ENCODE peak calls at places on chromosome 19, in seven cellular contexts. Q is fibroblast of mammary gland, S is sigmoid colon, J is tibial nerve, H is psoas muscle, U is cardiac muscle cell, T is MM.1S. W is an unnamed sample.

GRCh38 chr19:45842198-45842597 is 20.7 kb downstream of the SYMPK start:
- DNase-seq in Q (no peak), S (no peak), J (no peak), H (peak), U (no peak), T (no peak), W (no peak)

GRCh38 chr19:56142087-56142787 is 1.1 kb downstream of the ZNF444 start:
- DNase-seq in Q (no peak), S (no peak), J (no peak), H (no peak), U (no peak), T (no peak), W (no peak)

GRCh38 chr19:43469160-43469480 is 3.7 kb upstream of the LYPD3 start:
- DNase-seq in Q (no peak), S (no peak), J (no peak), H (no peak), U (no peak), T (no peak), W (no peak)

GRCh38 chr19:38721977-38722773 is 22.1 kb downstream of the CAPN12 start:
- DNase-seq in Q (no peak), S (no peak), J (peak), H (no peak), U (peak), T (no peak), W (no peak)

GRCh38 chr19:13842294-13843103 is 34.4 kb upstream of the NANOS3 start:
- DNase-seq in Q (peak), S (peak), J (peak), H (peak), U (peak), T (peak), W (peak)

GRCh38 chr19:41795031-41795461 is 1.3 kb upstream of the CEACAM3 start:
- DNase-seq in Q (peak), S (no peak), J (peak), H (no peak), U (peak), T (peak), W (peak)

GRCh38 chr19:2887391-2887914 is 13.3 kb upstream of the ZNF57 start:
- DNase-seq in Q (peak), S (no peak), J (peak), H (no peak), U (peak), T (peak), W (peak)

GRCh38 chr19:3932931-3933810 is at the start of gene NMRK2:
- DNase-seq in Q (no peak), S (no peak), J (no peak), H (peak), U (peak), T (no peak), W (no peak)

GRCh38 chr19:58098682-58098998 is 609 bp upstream of the ZSCAN18 start:
- DNase-seq in Q (peak), S (no peak), J (no peak), H (no peak), U (no peak), T (no peak), W (no peak)

GRCh38 chr19:15180451-15181390 is 20.1 kb downstream of the NOTCH3 start:
- DNase-seq in Q (no peak), S (no peak), J (no peak), H (peak), U (peak), T (no peak), W (no peak)

GRCh38 chr19:38663957-38664502 is 16.6 kb downstream of the ACTN4 start:
- DNase-seq in Q (no peak), S (peak), J (no peak), H (peak), U (no peak), T (no peak), W (no peak)

GRCh38 chr19:34733826-34734600 is at the start of gene ZNF181:
- DNase-seq in Q (peak), S (peak), J (peak), H (peak), U (peak), T (peak), W (peak)

GRCh38 chr19:16288544-16288943 is 36.1 kb upstream of the KLF2 start:
- DNase-seq in Q (peak), S (no peak), J (no peak), H (no peak), U (no peak), T (no peak), W (no peak)

GRCh38 chr19:2888739-2889224 is 11.9 kb upstream of the ZNF57 start:
- DNase-seq in Q (no peak), S (no peak), J (no peak), H (peak), U (no peak), T (no peak), W (peak)

GRCh38 chr19:3809881-3810707 is 23.9 kb upstream of the MATK start:
- DNase-seq in Q (no peak), S (no peak), J (no peak), H (no peak), U (no peak), T (no peak), W (peak)

GRCh38 chr19:12784871-12785430 is 6.3 kb upstream of the JUNB start:
- DNase-seq in Q (no peak), S (no peak), J (no peak), H (no peak), U (no peak), T (no peak), W (peak)

GRCh38 chr19:56838930-56839664 is 1.4 kb downstream of the PEG3 start:
- DNase-seq in Q (peak), S (peak), J (peak), H (peak), U (no peak), T (no peak), W (no peak)

GRCh38 chr19:40604647-40605200 is 3.6 kb downstream of the LTBP4 start:
- DNase-seq in Q (no peak), S (peak), J (no peak), H (no peak), U (no peak), T (peak), W (peak)

GRCh38 chr19:30028992-30029343 is 86.9 kb downstream of the URI1 start:
- DNase-seq in Q (no peak), S (no peak), J (no peak), H (no peak), U (no peak), T (no peak), W (no peak)

GRCh38 chr19:43711751-43712355 is 4.0 kb upstream of the IRGC start:
- DNase-seq in Q (peak), S (no peak), J (no peak), H (no peak), U (no peak), T (no peak), W (no peak)

GRCh38 chr19:38792250-38793111 is 3.5 kb downstream of the LGALS7B start:
- DNase-seq in Q (peak), S (peak), J (no peak), H (peak), U (no peak), T (no peak), W (peak)

GRCh38 chr19:19578241-19578640 is 40.2 kb downstream of the CILP2 start:
- DNase-seq in Q (no peak), S (no peak), J (no peak), H (no peak), U (no peak), T (no peak), W (no peak)

GRCh38 chr19:58181902-58182576 is 822 bp upstream of the ZNF274 start:
- DNase-seq in Q (peak), S (no peak), J (peak), H (peak), U (peak), T (peak), W (peak)

GRCh38 chr19:35512831-35513230 is 618 bp downstream of the DMKN start:
- DNase-seq in Q (no peak), S (no peak), J (no peak), H (no peak), U (no peak), T (no peak), W (no peak)

GRCh38 chr19:3807131-3807480 is 20.9 kb upstream of the MATK start:
- DNase-seq in Q (no peak), S (no peak), J (no peak), H (no peak), U (no peak), T (no peak), W (no peak)

GRCh38 chr19:12550951-12551832 is at the start of gene ZNF564:
- DNase-seq in Q (peak), S (peak), J (peak), H (peak), U (peak), T (peak), W (peak)

GRCh38 chr19:3129112-3129511 is 6.7 kb upstream of the GNA15 start:
- DNase-seq in Q (peak), S (no peak), J (peak), H (no peak), U (no peak), T (no peak), W (peak)

GRCh38 chr19:54432144-54432738 is 16.8 kb upstream of the LENG8 start:
- DNase-seq in Q (no peak), S (no peak), J (no peak), H (peak), U (no peak), T (no peak), W (no peak)

GRCh38 chr19:32580901-32581703 is at the start of gene PDCD5:
- DNase-seq in Q (peak), S (peak), J (peak), H (peak), U (peak), T (peak), W (peak)
- TF ChIP-seq CTCF in Q (no peak), S (no peak), J (no peak), H (no peak), U (no peak), T (no peak), W (no peak)

DNA sequence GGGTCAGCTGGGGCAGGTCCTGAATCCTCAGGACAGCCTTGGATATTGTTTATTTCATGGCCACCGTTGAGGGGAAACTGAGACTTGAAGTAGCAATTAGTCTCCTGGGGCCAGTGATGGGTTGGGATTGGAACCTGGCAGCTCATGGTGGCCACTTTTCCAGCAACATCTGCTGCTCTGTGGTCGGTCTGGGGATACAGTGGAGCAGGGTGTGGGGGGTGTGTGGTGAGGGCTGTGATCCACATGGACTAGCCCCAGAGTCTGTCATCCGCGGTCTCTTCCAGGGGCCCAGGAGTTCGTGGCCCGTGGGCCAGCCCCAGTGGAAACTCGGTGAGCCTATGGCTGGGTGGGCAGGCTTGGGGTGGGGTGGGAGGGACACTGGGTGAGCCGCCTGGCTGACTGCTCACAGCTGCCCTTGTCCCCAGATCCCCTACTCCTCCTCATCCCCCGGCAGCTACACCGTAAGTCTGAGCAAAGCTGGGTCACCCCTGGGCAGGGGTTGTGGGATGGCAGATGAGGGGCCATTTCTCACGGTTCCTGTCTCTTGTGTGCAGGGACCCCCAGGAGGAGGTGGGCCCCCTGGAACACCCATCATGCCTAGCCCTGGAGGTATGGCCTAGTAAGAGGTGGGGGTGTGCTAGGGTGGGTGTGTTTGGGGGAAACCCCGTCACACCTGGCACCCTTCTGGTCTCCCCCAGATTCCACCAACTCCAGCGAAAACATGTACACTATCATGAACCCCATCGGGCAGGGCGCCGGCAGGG is 5.5 kb downstream of the ISYNA1 start:
- DNase-seq in Q (no peak), S (peak), J (no peak), H (no peak), U (no peak), T (no peak), W (no peak)
- H3K4me3 ChIP-seq in Q (no peak), S (no peak), J (no peak), H (peak), U (no peak), T (no peak), W (peak)

GRCh38 chr19:7200739-7201138 is 93.5 kb downstream of the INSR start:
- DNase-seq in Q (no peak), S (no peak), J (no peak), H (no peak), U (no peak), T (no peak), W (peak)

GRCh38 chr19:7197169-7197759 is 97.0 kb downstream of the INSR start:
- DNase-seq in Q (peak), S (peak), J (peak), H (peak), U (peak), T (peak), W (peak)

GRCh38 chr19:7199613-7200533 is 94.3 kb downstream of the INSR start:
- DNase-seq in Q (no peak), S (no peak), J (no peak), H (no peak), U (no peak), T (no peak), W (no peak)

GRCh38 chr19:7196721-7197168 is 97.5 kb downstream of the INSR start:
- DNase-seq in Q (peak), S (peak), J (peak), H (peak), U (no peak), T (no peak), W (no peak)

DNA sequence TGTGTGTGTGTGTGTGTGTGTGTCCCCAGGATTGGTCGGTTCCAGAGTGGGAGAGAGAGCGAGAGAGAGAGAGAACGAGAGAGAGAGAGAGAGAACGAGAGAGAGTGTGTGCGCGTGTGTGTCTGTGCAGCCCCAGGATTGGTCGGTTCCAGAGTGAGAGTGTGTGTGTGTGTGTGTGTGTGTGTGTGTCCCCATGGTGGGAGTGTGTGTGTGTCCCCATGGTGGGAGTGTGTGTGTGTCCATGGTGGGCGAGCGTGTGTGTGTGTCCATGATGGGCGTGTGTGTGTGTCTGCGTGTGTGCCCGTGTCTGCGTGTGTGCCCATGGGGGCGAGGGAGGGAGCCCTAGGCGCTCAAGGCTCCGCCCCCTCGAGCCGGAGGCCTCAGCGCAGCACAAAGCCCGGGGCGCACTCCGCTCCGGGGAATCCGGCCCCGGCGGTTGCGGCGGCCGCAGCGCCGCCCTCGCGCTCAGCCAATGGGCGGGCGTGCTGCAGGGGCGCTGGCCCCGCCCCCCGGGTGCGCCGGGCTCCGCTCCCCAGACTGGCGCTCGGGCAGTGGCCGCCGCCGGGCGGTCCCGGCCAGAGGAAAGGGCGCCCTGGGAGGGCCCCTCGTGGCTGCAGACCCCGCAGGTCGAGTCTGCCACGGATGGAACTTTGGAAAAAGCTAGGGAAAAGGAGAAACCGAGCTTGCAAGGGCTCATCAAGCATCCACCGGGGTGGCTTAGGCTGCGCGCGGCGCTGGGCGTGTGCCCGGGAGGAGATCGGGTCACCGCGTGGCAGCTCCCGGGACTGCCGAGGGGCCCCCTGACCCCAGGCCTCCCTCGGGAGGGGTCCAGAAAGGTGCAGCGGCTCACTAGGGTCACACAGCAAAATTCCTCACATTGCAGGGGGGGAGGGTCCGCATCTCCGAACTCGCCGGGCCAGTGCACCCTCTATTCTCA is 96.2 kb downstream of the INSR start:
- DNase-seq in Q (peak), S (peak), J (peak), H (peak), U (peak), T (peak), W (peak)
- TF ChIP-seq CTCF in Q (no peak), S (no peak), J (no peak), H (peak), U (peak), T (peak), W (peak)

DNA sequence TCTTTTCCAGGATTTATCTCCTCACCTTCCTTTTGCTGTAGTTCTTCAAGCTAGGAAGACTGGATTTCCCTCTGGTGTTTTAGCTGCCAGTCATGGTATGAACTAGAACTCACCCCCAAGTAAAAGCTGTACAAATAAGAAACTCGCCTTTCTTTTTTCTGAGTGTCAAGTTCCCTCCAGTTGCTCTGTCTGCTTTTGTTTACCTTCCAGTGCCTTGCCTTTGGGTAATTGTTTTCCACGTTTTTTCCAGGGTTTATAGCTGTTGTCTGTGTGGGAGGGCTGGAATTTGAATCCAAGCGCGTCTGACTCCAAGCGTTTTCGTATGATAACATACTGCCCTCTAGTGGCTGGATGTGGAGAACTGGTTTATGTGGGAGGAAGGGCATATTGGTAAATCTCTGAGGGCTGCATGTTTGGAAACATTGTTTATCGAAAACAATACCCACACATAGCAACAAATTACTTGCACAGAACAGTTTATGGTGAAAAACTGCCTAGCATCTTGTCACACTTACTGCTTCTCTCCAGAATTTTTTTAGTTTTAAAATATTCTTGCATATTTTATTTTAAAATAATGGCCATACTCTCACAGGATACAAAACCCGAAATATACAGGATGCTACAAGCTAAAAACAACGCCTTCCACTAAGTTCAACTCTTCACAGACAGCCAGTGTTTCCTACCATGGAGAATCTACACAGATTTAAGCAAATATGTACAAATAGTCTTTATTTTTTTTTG is 19.2 kb downstream of the RCN3 start:
- DNase-seq in Q (peak), S (peak), J (peak), H (no peak), U (peak), T (peak), W (peak)
- H3K4me3 ChIP-seq in Q (no peak), S (no peak), J (no peak), H (peak), U (no peak), T (peak), W (no peak)

GRCh38 chr19:18322318-18322758 is 538 bp downstream of the LSM4 start:
- DNase-seq in Q (peak), S (no peak), J (no peak), H (no peak), U (peak), T (peak), W (peak)
- TF ChIP-seq CTCF in Q (peak), S (no peak), J (no peak), H (no peak), U (peak), T (peak), W (peak)

GRCh38 chr19:10717356-10718204 is at the start of gene DNM2:
- DNase-seq in Q (peak), S (peak), J (peak), H (peak), U (peak), T (peak), W (peak)

GRCh38 chr19:10719466-10719961 is 1.6 kb downstream of the DNM2 start:
- DNase-seq in Q (no peak), S (no peak), J (no peak), H (no peak), U (no peak), T (no peak), W (no peak)

GRCh38 chr19:10720607-10721125 is 2.8 kb downstream of the DNM2 start:
- DNase-seq in Q (no peak), S (no peak), J (no peak), H (no peak), U (no peak), T (no peak), W (no peak)

GRCh38 chr19:10718205-10719196 is 622 bp downstream of the DNM2 start:
- DNase-seq in Q (peak), S (no peak), J (no peak), H (peak), U (peak), T (peak), W (peak)

GRCh38 chr19:10717054-10717355 is 874 bp upstream of the DNM2 start:
- DNase-seq in Q (no peak), S (no peak), J (no peak), H (no peak), U (no peak), T (no peak), W (no peak)
- H3K4me3 ChIP-seq in Q (peak), S (no peak), J (no peak), H (peak), U (no peak), T (peak), W (peak)

GRCh38 chr19:17296278-17296677 is 6.9 kb downstream of the ABHD8 start:
- DNase-seq in Q (peak), S (no peak), J (no peak), H (no peak), U (no peak), T (no peak), W (no peak)
- TF ChIP-seq CTCF in Q (no peak), S (no peak), J (no peak), H (no peak), U (no peak), T (no peak), W (no peak)

DNA sequence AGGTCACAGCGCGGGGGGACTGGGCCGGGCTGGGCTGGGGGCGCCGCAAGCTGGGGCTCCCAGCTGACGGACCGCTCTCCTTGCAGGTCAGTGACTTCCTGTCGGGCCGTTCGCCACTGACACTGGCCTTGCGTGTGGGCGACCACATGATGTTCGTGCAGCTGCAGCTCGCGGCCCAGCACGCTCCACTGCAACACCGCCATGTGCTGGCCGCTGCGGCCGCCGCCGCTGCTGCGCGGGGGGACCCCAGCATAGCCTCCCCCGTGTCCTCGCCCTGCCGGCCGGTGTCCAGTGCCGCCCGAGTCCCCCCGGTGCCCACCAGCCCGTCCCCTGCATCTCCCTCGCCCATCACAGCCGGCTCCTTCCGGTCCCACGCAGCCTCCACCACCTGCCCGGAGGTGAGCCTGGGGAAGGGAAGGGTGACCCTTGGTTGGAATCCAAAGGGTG is 5.7 kb downstream of the MIDN start:
- DNase-seq in Q (peak), S (peak), J (no peak), H (peak), U (no peak), T (no peak), W (no peak)
- H3K4me3 ChIP-seq in Q (peak), S (peak), J (no peak), H (peak), U (no peak), T (no peak), W (no peak)